ENCODE peak calls at places on chromosomes 11 and 22, in six cellular contexts. X, S, H, F, E and P are unnamed samples.

GRCh38 chr11:6505577-6506240 is 8.6 kb downstream of the DNHD1 start:
- DNase-seq in E (peak), S (no peak), X (no peak), F (peak), H (no peak), P (peak)

GRCh38 chr11:5596611-5597201 is at the start of gene TRIM6:
- DNase-seq in H (no peak), E (peak), X (peak), F (no peak), S (no peak), P (no peak)

GRCh38 chr22:24950272-24950902 is 2.1 kb upstream of the KIAA1671 start:
- DNase-seq in X (no peak), H (no peak), F (no peak), E (peak), S (no peak), P (no peak)

GRCh38 chr11:28139848-28140415 is 31.7 kb downstream of the METTL15 start:
- DNase-seq in E (no peak), H (no peak), X (no peak), F (no peak), S (no peak), P (no peak)

GRCh38 chr11:73335204-73335923 is 27.3 kb downstream of the ARHGEF17 start:
- DNase-seq in X (peak), S (peak), F (peak), E (peak), H (peak), P (peak)

GRCh38 chr11:74008373-74009229 is at the start of gene UCP3:
- DNase-seq in X (no peak), H (no peak), S (no peak), E (no peak), F (no peak), P (no peak)

GRCh38 chr22:36348760-36349159 is 39.0 kb downstream of the MYH9 start:
- DNase-seq in S (no peak), E (no peak), H (no peak), F (no peak), X (no peak), P (no peak)

GRCh38 chr22:48845356-48845936 is 982.2 kb downstream of the BRD1 start:
- DNase-seq in E (no peak), F (no peak), S (no peak), H (no peak), X (no peak), P (no peak)

GRCh38 chr11:122038543-122038942 is 77.5 kb downstream of the BLID start:
- DNase-seq in X (peak), E (peak), H (no peak), F (peak), S (no peak), P (no peak)

GRCh38 chr11:124928942-124929663 is 6.7 kb downstream of the HEPACAM start:
- DNase-seq in X (no peak), E (no peak), S (no peak), H (no peak), F (no peak), P (no peak)

GRCh38 chr11:124884340-124884739 is 13.3 kb downstream of the ROBO4 start:
- DNase-seq in H (no peak), F (no peak), S (no peak), X (no peak), E (no peak), P (no peak)

GRCh38 chr11:79415411-79415810 is 25.4 kb downstream of the TENM4 start:
- DNase-seq in E (peak), H (no peak), X (no peak), S (no peak), F (no peak), P (no peak)

GRCh38 chr22:49930596-49931412 is 12.4 kb downstream of the CRELD2 start:
- DNase-seq in S (peak), F (peak), X (no peak), E (peak), H (peak), P (peak)

GRCh38 chr22:24108073-24108472 is 73.2 kb upstream of the SUSD2 start:
- DNase-seq in F (no peak), E (no peak), X (no peak), H (no peak), S (no peak), P (no peak)

GRCh38 chr22:44201556-44202129 is 20.9 kb downstream of the PARVG start:
- DNase-seq in H (no peak), F (no peak), E (no peak), X (no peak), S (no peak), P (no peak)

GRCh38 chr11:129374081-129374992 is 1.3 kb upstream of the BARX2 start:
- DNase-seq in E (no peak), X (peak), F (no peak), H (no peak), S (no peak), P (no peak)

GRCh38 chr22:40507491-40507890 is 129.0 kb downstream of the MRTFA start:
- DNase-seq in H (no peak), X (no peak), F (no peak), S (no peak), E (no peak), P (no peak)

GRCh38 chr11:6259638-6260019 is at the start of gene CCKBR:
- DNase-seq in X (peak), H (no peak), S (peak), E (no peak), F (no peak), P (no peak)

GRCh38 chr22:36864454-36865215 is 3.8 kb downstream of the NCF4 start:
- DNase-seq in S (no peak), X (no peak), H (no peak), F (no peak), E (no peak), P (no peak)

GRCh38 chr11:44958165-44958564 is 7.5 kb upstream of the TP53I11 start:
- DNase-seq in H (no peak), X (no peak), E (no peak), F (no peak), S (no peak), P (no peak)

GRCh38 chr11:83070878-83071640 is 638 bp downstream of the RAB30 start:
- DNase-seq in S (peak), H (peak), F (no peak), E (peak), X (peak), P (no peak)

GRCh38 chr11:74646964-74647363 is 54.6 kb downstream of the POLD3 start:
- DNase-seq in S (no peak), F (no peak), E (no peak), X (no peak), H (no peak), P (no peak)

GRCh38 chr11:1155274-1155693 is 2.5 kb upstream of the MUC5AC start:
- DNase-seq in E (no peak), S (no peak), H (no peak), X (no peak), F (no peak), P (no peak)

GRCh38 chr11:8646873-8647272 is 35.6 kb downstream of the TRIM66 start:
- DNase-seq in F (no peak), X (no peak), H (no peak), S (no peak), E (no peak), P (no peak)

GRCh38 chr11:86802601-86803051 is 2.3 kb downstream of the PRSS23 start:
- DNase-seq in F (no peak), S (no peak), X (no peak), E (peak), H (no peak), P (peak)

GRCh38 chr11:12696911-12697581 is 22.8 kb downstream of the TEAD1 start:
- DNase-seq in H (no peak), F (no peak), S (no peak), E (no peak), X (no peak), P (no peak)

GRCh38 chr11:35635933-35636332 is 17.7 kb downstream of the FJX1 start:
- DNase-seq in S (no peak), E (no peak), H (no peak), X (no peak), F (no peak), P (no peak)

GRCh38 chr11:88384004-88384677 is 46.6 kb upstream of the CTSC start:
- DNase-seq in E (peak), X (no peak), S (no peak), H (no peak), F (no peak), P (no peak)

GRCh38 chr11:66068154-66068821 is 1.8 kb upstream of the PACS1 start:
- DNase-seq in S (peak), F (no peak), E (peak), H (no peak), X (peak), P (no peak)